ENCODE peak calls at places on chromosomes 16 and 17, in four cellular contexts. U, N, H and W are unnamed samples.

GRCh38 chr17:73269329-73269615 is 7.6 kb upstream of the CPSF4L start:
- DNase-seq in U (no peak), N (no peak), H (no peak), W (no peak)

GRCh38 chr16:29841631-29842030 is 21.4 kb downstream of the MVP start:
- DNase-seq in N (no peak), U (no peak), H (no peak), W (no peak)

GRCh38 chr17:62109378-62109902 is 44.4 kb upstream of the MED13 start:
- DNase-seq in N (peak; percentile 39), H (peak; percentile 79), U (peak; percentile 61), W (peak; percentile 68)

GRCh38 chr17:81833921-81834830 is 674 bp downstream of the PPP1R27 start:
- DNase-seq in U (no peak), H (no peak), N (no peak), W (no peak)

GRCh38 chr17:73625975-73626706 is 18.1 kb downstream of the SDK2 start:
- DNase-seq in H (no peak), N (no peak), U (no peak), W (no peak)

GRCh38 chr17:20236586-20237227 is 227.5 kb downstream of the SPECC1 start:
- DNase-seq in H (no peak), U (no peak), N (no peak), W (no peak)

GRCh38 chr17:51056813-51057510 is 63.7 kb downstream of the SPAG9 start:
- DNase-seq in H (peak; percentile 58), U (no peak), N (no peak), W (peak; percentile 43)

GRCh38 chr17:49486012-49486641 is 9.0 kb upstream of the NGFR start:
- DNase-seq in U (no peak), N (no peak), H (peak; percentile 48), W (peak; percentile 23)

GRCh38 chr16:66020642-66021041 is 345.8 kb upstream of the CDH5 start:
- DNase-seq in U (no peak), N (no peak), H (no peak), W (no peak)

GRCh38 chr16:82078125-82078524 is 43.1 kb downstream of the HSD17B2 start:
- DNase-seq in H (no peak), N (no peak), U (no peak), W (no peak)

GRCh38 chr16:67541391-67542263 is 13.0 kb downstream of the RIPOR1 start:
- DNase-seq in H (no peak), U (no peak), N (no peak), W (no peak)

GRCh38 chr16:83728518-83728917 is 79.3 kb upstream of the HSBP1 start:
- DNase-seq in U (no peak), N (no peak), H (peak; percentile 52), W (no peak)

GRCh38 chr17:79369001-79369400 is 241.8 kb downstream of the RBFOX3 start:
- DNase-seq in N (no peak), U (no peak), H (no peak), W (no peak)

GRCh38 chr17:65055280-65055707 is 1.2 kb downstream of the GNA13 start:
- DNase-seq in H (no peak), N (no peak), U (no peak), W (no peak)